ENCODE peak calls at places on chromosomes 1 and 21, in nine cellular contexts. M is transverse colon, X is spleen, O is breast epithelium, L is HCT116, U is GM12878, H is K562, J is prostate gland, S is endothelial cell of umbilical vein. E is an unnamed sample. For H3K9me3, the result is how much of the 10 kb centered on the place peaks cover.

GRCh38 chr1:53246261-53247134 is 8.2 kb upstream of the MAGOH start:
- DNase-seq in M (no peak), X (no peak), O (no peak), L (no peak), U (no peak), H (no peak), J (no peak), S (no peak), E (no peak)

GRCh38 chr21:16072176-16072575 is 342.4 kb downstream of the USP25 start:
- DNase-seq in M (no peak), X (no peak), O (no peak), L (no peak), U (no peak), H (no peak), J (no peak), S (no peak), E (no peak)

GRCh38 chr21:25717491-25718139 is 17.1 kb downstream of the ATP5PF start:
- DNase-seq in M (no peak), X (no peak), O (no peak), L (no peak), U (no peak), H (peak), J (no peak), S (peak), E (no peak)

GRCh38 chr1:196650403-196650802 is 1.4 kb upstream of the CFH start:
- DNase-seq in M (no peak), X (no peak), O (no peak), L (no peak), U (no peak), H (peak), J (no peak), S (no peak), E (no peak)

GRCh38 chr1:245277276-245277675 is 122.5 kb downstream of the KIF26B start:
- DNase-seq in M (peak), X (no peak), O (no peak), L (no peak), U (no peak), H (no peak), J (no peak), S (no peak), E (no peak)

GRCh38 chr1:205268846-205269680 is 41.3 kb downstream of the TMCC2 start:
- DNase-seq in M (no peak), X (no peak), O (no peak), L (no peak), U (no peak), H (no peak), J (no peak), S (no peak), E (no peak)

GRCh38 chr1:191674780-191675179 is 483.5 kb upstream of the RGS18 start:
- DNase-seq in M (no peak), X (no peak), O (no peak), L (no peak), U (no peak), H (no peak), J (no peak), S (no peak), E (no peak)

GRCh38 chr1:242017580-242018233 is 18.8 kb upstream of the MAP1LC3C start:
- DNase-seq in M (peak), X (peak), O (no peak), L (peak), U (no peak), H (peak), J (peak), S (peak), E (peak)

GRCh38 chr1:38512789-38513188 is 346.8 kb downstream of the RRAGC start:
- DNase-seq in M (no peak), X (no peak), O (no peak), L (no peak), U (no peak), H (no peak), J (peak), S (no peak), E (no peak)

GRCh38 chr1:3903141-3904005 is 3.3 kb upstream of the C1orf174 start:
- DNase-seq in M (peak), X (peak), O (no peak), L (no peak), U (no peak), H (no peak), J (no peak), S (no peak), E (peak)

GRCh38 chr1:28160677-28161328 is 15.7 kb downstream of the PTAFR start:
- DNase-seq in M (peak), X (peak), O (no peak), L (no peak), U (no peak), H (no peak), J (no peak), S (peak), E (no peak)

GRCh38 chr1:234997201-234998173 is 131.2 kb downstream of the TOMM20 start:
- DNase-seq in M (peak), X (no peak), O (peak), L (peak), U (no peak), H (no peak), J (peak), S (peak), E (peak)

GRCh38 chr1:93345633-93346471 is at the start of gene DR1:
- DNase-seq in M (peak), X (peak), O (peak), L (peak), U (peak), H (peak), J (peak), S (peak), E (peak)

DNA sequence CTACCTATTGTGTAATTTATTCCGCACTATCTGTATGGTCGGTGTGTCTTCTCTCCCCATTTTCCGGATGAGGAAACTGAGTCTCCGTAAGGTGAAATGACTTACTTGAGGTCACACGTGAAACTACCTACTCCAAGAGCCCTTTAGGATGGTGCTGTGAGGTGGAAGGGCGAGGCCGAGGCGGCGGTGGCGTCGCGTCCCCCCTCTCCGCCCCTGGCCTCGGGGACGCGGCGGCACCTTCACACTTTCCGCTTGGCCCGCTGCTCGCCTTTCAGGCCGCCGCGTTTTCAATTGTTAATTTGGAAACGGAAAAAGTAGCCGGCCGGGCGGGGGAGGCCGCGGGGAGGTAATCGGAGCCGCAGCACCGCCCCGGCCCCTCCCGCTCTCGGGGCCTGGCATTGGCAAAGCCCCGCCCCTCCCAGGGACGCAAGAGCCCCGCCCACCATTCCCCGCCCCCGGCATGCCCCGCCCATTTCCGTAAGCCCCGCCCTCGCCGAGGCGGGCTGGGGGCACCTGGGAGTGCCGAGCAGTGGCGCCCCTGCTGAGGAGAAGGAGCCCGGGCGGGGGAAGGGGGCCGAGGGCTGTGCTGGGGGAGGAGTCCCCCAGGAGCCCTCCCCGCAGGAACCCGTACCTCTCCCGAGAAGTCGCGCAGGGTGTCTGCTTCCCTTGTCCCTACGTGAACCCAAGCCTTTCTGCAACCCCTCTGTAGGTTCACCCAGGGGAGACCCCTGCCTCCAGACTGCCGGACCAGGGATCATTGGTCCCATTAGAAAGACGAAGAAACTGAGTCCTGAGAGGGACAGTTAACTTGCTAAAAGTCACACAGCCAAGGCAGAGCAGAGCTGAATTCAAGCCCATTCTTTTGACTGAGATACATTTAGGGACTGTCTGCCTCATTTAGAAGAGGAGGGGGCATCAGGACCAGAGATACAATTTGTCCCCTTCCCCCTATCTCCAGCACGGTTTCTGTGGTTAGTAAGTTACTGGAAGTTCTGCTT is 18.8 kb downstream of the KCNQ4 start:
- DNase-seq in M (peak), X (peak), O (peak), L (peak), U (no peak), H (peak), J (peak), S (peak), E (peak)
- TF ChIP-seq POLR2AphosphoS5 in M (no peak), X (no peak), O (no peak), L (no peak), U (no peak), H (no peak), J (peak), S (no peak), E (no peak)

GRCh38 chr1:108192581-108192980 is 7.6 kb downstream of the SLC25A24 start:
- DNase-seq in M (no peak), X (no peak), O (no peak), L (no peak), U (no peak), H (no peak), J (no peak), S (no peak), E (no peak)
- H3K9me3 ChIP-seq in M (under half), X (under half), O (under half), L (under half), U (under half), H (under half), J (under half), S (under half), E (under half)

GRCh38 chr1:88029899-88030298 is 654.2 kb upstream of the PKN2 start:
- DNase-seq in M (no peak), X (no peak), O (no peak), L (no peak), U (no peak), H (no peak), J (no peak), S (no peak), E (no peak)

DNA sequence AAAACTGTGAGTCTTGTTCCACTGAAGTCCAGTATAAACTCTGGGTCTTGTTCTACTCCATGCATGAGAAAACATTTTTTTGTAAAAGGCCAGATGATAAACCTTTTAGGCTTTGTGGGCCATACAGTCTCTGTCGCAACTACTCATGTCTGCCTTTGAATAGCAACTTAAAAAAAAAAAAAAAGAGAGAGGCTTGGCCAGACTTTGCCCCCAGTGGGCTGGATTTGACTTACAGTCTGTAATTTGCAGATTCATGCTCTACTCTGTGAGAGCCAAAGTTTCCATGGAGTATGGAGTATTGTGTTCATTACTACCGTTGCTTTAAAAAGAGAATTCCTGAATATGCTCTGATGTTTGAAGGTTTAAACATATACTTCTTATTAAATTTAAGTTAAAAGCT is 654.9 kb upstream of the PKN2 start:
- DNase-seq in M (peak), X (no peak), O (no peak), L (no peak), U (no peak), H (no peak), J (no peak), S (no peak), E (no peak)
- TF ChIP-seq CTCF in M (peak), X (no peak), O (no peak), L (no peak), U (no peak), H (no peak), J (no peak), S (no peak), E (no peak)

DNA sequence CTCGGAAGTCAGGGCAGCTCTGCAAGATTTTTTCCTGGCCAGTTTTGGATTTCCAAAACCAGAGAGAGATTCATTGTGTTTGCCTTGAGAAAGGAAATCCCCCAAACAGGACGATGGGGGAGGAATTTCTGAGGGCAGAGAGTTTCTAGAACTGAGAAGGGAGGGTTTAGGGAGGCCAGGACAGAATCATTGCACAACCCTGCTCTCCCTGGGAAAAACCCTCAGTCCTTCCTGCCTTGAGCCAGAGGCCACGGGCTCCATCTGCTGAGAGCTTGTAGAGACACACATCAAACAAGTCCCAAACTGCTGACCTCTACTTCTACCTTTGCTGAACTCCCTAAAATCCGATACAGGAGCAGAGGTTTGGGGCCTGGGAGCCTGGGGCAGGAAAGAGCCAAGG is 99.7 kb downstream of the NMNAT2 start:
- DNase-seq in M (peak), X (no peak), O (peak), L (no peak), U (peak), H (no peak), J (peak), S (peak), E (peak)
- TF ChIP-seq POLR2AphosphoS5 in M (peak), X (no peak), O (peak), L (no peak), U (no peak), H (no peak), J (peak), S (no peak), E (no peak)

GRCh38 chr1:10990828-10991227 is 21.6 kb upstream of the TARDBP start:
- DNase-seq in M (no peak), X (no peak), O (no peak), L (no peak), U (no peak), H (no peak), J (no peak), S (no peak), E (no peak)
- H3K9me3 ChIP-seq in M (under half), X (under half), O (under half), L (under half), U (under half), H (under half), J (under half), S (under half), E (under half)